ENCODE peak calls at places on chromosome 20, in six cellular contexts. One of them, this sample, is unnamed.

GRCh38 chr20:49234831-49235230 is 15.6 kb downstream of the DDX27 start:
- DNase-seq in adipocyte: no peak
- DNase-seq in GM23248: no peak
- DNase-seq in GM23338: no peak
- DNase-seq in effector memory CD4-positive, alpha-beta T cell: no peak
- DNase-seq in sigmoid colon: no peak
- DNase-seq in this sample: no peak

GRCh38 chr20:58579819-58580492 is 64.8 kb upstream of the APCDD1L start:
- DNase-seq in adipocyte: no peak
- DNase-seq in GM23248: no peak
- DNase-seq in GM23338: no peak
- DNase-seq in effector memory CD4-positive, alpha-beta T cell: no peak
- DNase-seq in sigmoid colon: peak; percentile 33
- DNase-seq in this sample: no peak

GRCh38 chr20:40251284-40251932 is 437.6 kb downstream of the MAFB start:
- DNase-seq in adipocyte: peak; percentile 12
- DNase-seq in GM23248: peak; percentile 60
- DNase-seq in GM23338: peak; percentile 90
- DNase-seq in effector memory CD4-positive, alpha-beta T cell: no peak
- DNase-seq in sigmoid colon: no peak
- DNase-seq in this sample: peak; percentile 72

GRCh38 chr20:10603378-10603777 is 70.4 kb downstream of the JAG1 start:
- DNase-seq in adipocyte: no peak
- DNase-seq in GM23248: no peak
- DNase-seq in GM23338: no peak
- DNase-seq in effector memory CD4-positive, alpha-beta T cell: no peak
- DNase-seq in sigmoid colon: no peak
- DNase-seq in this sample: no peak

GRCh38 chr20:36268501-36269342 is 32.4 kb downstream of the AAR2 start:
- DNase-seq in adipocyte: peak; percentile 10
- DNase-seq in GM23248: peak; percentile 35
- DNase-seq in GM23338: no peak
- DNase-seq in effector memory CD4-positive, alpha-beta T cell: no peak
- DNase-seq in sigmoid colon: peak; percentile 33
- DNase-seq in this sample: no peak

GRCh38 chr20:61719691-61720347 is 345.9 kb downstream of the TAF4 start:
- DNase-seq in adipocyte: no peak
- DNase-seq in GM23248: no peak
- DNase-seq in GM23338: peak; percentile 15
- DNase-seq in effector memory CD4-positive, alpha-beta T cell: peak; percentile 23
- DNase-seq in sigmoid colon: no peak
- DNase-seq in this sample: no peak

GRCh38 chr20:57679113-57679512 is 30.7 kb downstream of the PMEPA1 start:
- DNase-seq in adipocyte: no peak
- DNase-seq in GM23248: no peak
- DNase-seq in GM23338: no peak
- DNase-seq in effector memory CD4-positive, alpha-beta T cell: no peak
- DNase-seq in sigmoid colon: no peak
- DNase-seq in this sample: no peak

GRCh38 chr20:24670981-24671380 is 201.6 kb downstream of the SYNDIG1 start:
- DNase-seq in adipocyte: no peak
- DNase-seq in GM23248: no peak
- DNase-seq in GM23338: no peak
- DNase-seq in effector memory CD4-positive, alpha-beta T cell: no peak
- DNase-seq in sigmoid colon: peak; percentile 34
- DNase-seq in this sample: peak; percentile 14

GRCh38 chr20:47464380-47465101 is 37.1 kb upstream of the NCOA3 start:
- DNase-seq in adipocyte: peak; percentile 99
- DNase-seq in GM23248: peak; percentile 96
- DNase-seq in GM23338: peak; percentile 28
- DNase-seq in effector memory CD4-positive, alpha-beta T cell: no peak
- DNase-seq in sigmoid colon: peak; percentile 68
- DNase-seq in this sample: peak; percentile 91

GRCh38 chr20:43731469-43731868 is 4.7 kb upstream of the GTSF1L start:
- DNase-seq in adipocyte: peak; percentile 37
- DNase-seq in GM23248: peak; percentile 72
- DNase-seq in GM23338: no peak
- DNase-seq in effector memory CD4-positive, alpha-beta T cell: no peak
- DNase-seq in sigmoid colon: no peak
- DNase-seq in this sample: no peak

GRCh38 chr20:31549513-31549880 is 35.3 kb downstream of the HM13 start:
- DNase-seq in adipocyte: no peak
- DNase-seq in GM23248: no peak
- DNase-seq in GM23338: no peak
- DNase-seq in effector memory CD4-positive, alpha-beta T cell: no peak
- DNase-seq in sigmoid colon: no peak
- DNase-seq in this sample: no peak

GRCh38 chr20:19975901-19976300 is 41.3 kb upstream of the NAA20 start:
- DNase-seq in adipocyte: peak; percentile 45
- DNase-seq in GM23248: peak; percentile 58
- DNase-seq in GM23338: no peak
- DNase-seq in effector memory CD4-positive, alpha-beta T cell: no peak
- DNase-seq in sigmoid colon: no peak
- DNase-seq in this sample: peak; percentile 40
- H3K4me1 ChIP-seq in adipocyte: peaks cover 55% of the 10 kb centered on the region
- H3K4me1 ChIP-seq in GM23248: peaks cover 44% of the 10 kb centered on the region
- H3K4me1 ChIP-seq in GM23338: no peaks in the 10 kb centered on the region
- H3K4me1 ChIP-seq in effector memory CD4-positive, alpha-beta T cell: peaks cover 16% of the 10 kb centered on the region
- H3K4me1 ChIP-seq in sigmoid colon: peaks cover 62% of the 10 kb centered on the region
- H3K4me1 ChIP-seq in this sample: peaks cover 45% of the 10 kb centered on the region

DNA sequence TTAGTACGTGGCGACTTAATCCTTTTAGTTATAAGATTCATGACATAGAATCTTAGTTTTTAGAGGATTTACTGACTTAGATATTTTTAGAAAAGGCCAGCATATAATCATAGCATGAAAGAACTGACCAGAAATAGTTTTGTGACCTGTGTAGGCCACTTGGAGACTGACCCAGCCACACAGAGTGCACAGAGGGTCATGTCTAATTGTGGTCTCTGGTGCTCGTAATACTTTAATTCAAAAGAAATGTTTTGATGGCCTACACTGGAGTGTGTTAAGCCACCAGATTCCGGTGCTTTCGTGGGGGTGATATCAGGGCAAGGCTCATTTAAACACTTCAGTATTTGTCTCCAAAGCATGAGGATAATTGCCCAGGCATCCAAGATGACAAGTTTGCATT is 11.4 kb downstream of the PCMTD2 start:
- DNase-seq in adipocyte: no peak
- DNase-seq in GM23248: no peak
- DNase-seq in GM23338: no peak
- DNase-seq in effector memory CD4-positive, alpha-beta T cell: no peak
- DNase-seq in sigmoid colon: no peak
- DNase-seq in this sample: no peak
- H3K4me1 ChIP-seq in adipocyte: peaks cover 10% of the 10 kb centered on the region
- H3K4me1 ChIP-seq in GM23248: no peaks in the 10 kb centered on the region
- H3K4me1 ChIP-seq in GM23338: no peaks in the 10 kb centered on the region
- H3K4me1 ChIP-seq in effector memory CD4-positive, alpha-beta T cell: peaks cover 3% of the 10 kb centered on the region
- H3K4me1 ChIP-seq in sigmoid colon: no peaks in the 10 kb centered on the region
- H3K4me1 ChIP-seq in this sample: no peaks in the 10 kb centered on the region

GRCh38 chr20:45833030-45833882 is at the start of gene SNX21:
- DNase-seq in adipocyte: peak; percentile 93
- DNase-seq in GM23248: peak; percentile 96
- DNase-seq in GM23338: peak; percentile 93
- DNase-seq in effector memory CD4-positive, alpha-beta T cell: no peak
- DNase-seq in sigmoid colon: peak; percentile 97
- DNase-seq in this sample: peak; percentile 94

GRCh38 chr20:45833883-45834796 is 541 bp downstream of the SNX21 start:
- DNase-seq in adipocyte: peak; percentile 79
- DNase-seq in GM23248: peak; percentile 80
- DNase-seq in GM23338: peak; percentile 84
- DNase-seq in effector memory CD4-positive, alpha-beta T cell: peak; percentile 22
- DNase-seq in sigmoid colon: peak; percentile 92
- DNase-seq in this sample: peak; percentile 83

GRCh38 chr20:45835230-45836224 is 1.9 kb downstream of the SNX21 start:
- DNase-seq in adipocyte: peak; percentile 54
- DNase-seq in GM23248: peak; percentile 95
- DNase-seq in GM23338: no peak
- DNase-seq in effector memory CD4-positive, alpha-beta T cell: no peak
- DNase-seq in sigmoid colon: peak; percentile 83
- DNase-seq in this sample: no peak

GRCh38 chr20:45834797-45835161 is 1.2 kb downstream of the SNX21 start:
- DNase-seq in adipocyte: no peak
- DNase-seq in GM23248: peak; percentile 21
- DNase-seq in GM23338: no peak
- DNase-seq in effector memory CD4-positive, alpha-beta T cell: no peak
- DNase-seq in sigmoid colon: peak; percentile 75
- DNase-seq in this sample: no peak

DNA sequence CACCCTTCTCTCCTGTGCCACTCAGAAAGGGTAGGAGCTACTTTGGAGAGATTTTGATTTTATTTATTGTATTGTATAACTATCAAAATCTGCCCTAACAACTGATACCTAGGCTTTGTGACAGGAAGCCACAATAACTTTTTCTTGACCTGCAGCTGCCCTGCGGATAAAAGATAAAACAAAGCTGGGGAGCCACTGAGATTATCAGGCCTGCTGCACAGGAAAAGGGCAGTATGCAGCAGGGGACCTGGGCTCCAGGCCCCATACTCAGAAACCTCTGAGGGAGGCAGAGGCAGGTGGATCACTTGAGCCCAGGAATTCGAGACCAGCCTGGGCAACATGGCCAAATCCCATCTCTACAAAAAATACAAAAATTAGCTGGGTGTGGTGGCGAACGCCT is 980 bp upstream of the SNX21 start:
- DNase-seq in adipocyte: no peak
- DNase-seq in GM23248: no peak
- DNase-seq in GM23338: no peak
- DNase-seq in effector memory CD4-positive, alpha-beta T cell: no peak
- DNase-seq in sigmoid colon: no peak
- DNase-seq in this sample: no peak
- H3K4me1 ChIP-seq in adipocyte: peaks cover 44% of the 10 kb centered on the region
- H3K4me1 ChIP-seq in GM23248: peaks cover 32% of the 10 kb centered on the region
- H3K4me1 ChIP-seq in GM23338: peaks cover 20% of the 10 kb centered on the region
- H3K4me1 ChIP-seq in effector memory CD4-positive, alpha-beta T cell: peaks cover 8% of the 10 kb centered on the region
- H3K4me1 ChIP-seq in sigmoid colon: peaks cover 46% of the 10 kb centered on the region
- H3K4me1 ChIP-seq in this sample: peaks cover 13% of the 10 kb centered on the region

DNA sequence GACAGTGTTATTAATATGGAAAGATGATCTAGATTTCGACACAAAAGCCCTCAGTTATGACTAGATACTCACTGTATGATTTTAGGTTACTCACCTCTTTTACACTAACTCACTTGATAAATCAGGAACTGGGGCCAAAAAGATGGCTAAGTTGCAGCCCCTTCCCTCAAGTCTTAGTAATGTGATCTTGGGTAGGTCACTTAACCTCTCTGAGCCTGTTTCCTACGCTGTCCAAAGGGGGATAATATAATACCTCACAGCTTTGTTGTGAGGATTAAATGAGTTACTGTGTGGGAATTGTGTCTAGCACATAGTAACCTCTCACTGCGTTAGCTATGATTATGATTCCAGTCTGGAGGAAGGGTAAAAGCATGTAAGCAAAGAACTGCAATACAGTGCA is 1.3 kb downstream of the TTI1 start:
- DNase-seq in adipocyte: no peak
- DNase-seq in GM23248: no peak
- DNase-seq in GM23338: no peak
- DNase-seq in effector memory CD4-positive, alpha-beta T cell: no peak
- DNase-seq in sigmoid colon: no peak
- DNase-seq in this sample: no peak
- H3K4me1 ChIP-seq in adipocyte: peaks cover 26% of the 10 kb centered on the region
- H3K4me1 ChIP-seq in GM23248: peaks cover 17% of the 10 kb centered on the region
- H3K4me1 ChIP-seq in GM23338: peaks cover 35% of the 10 kb centered on the region
- H3K4me1 ChIP-seq in effector memory CD4-positive, alpha-beta T cell: peaks cover 24% of the 10 kb centered on the region
- H3K4me1 ChIP-seq in sigmoid colon: peaks cover 40% of the 10 kb centered on the region
- H3K4me1 ChIP-seq in this sample: peaks cover 35% of the 10 kb centered on the region

GRCh38 chr20:5143856-5144255 is 17.0 kb downstream of the CDS2 start:
- DNase-seq in adipocyte: no peak
- DNase-seq in GM23248: no peak
- DNase-seq in GM23338: no peak
- DNase-seq in effector memory CD4-positive, alpha-beta T cell: no peak
- DNase-seq in sigmoid colon: no peak
- DNase-seq in this sample: no peak

GRCh38 chr20:5145365-5146301 is 18.8 kb downstream of the CDS2 start:
- DNase-seq in adipocyte: no peak
- DNase-seq in GM23248: no peak
- DNase-seq in GM23338: no peak
- DNase-seq in effector memory CD4-positive, alpha-beta T cell: no peak
- DNase-seq in sigmoid colon: no peak
- DNase-seq in this sample: no peak

GRCh38 chr20:5148581-5148980 is 21.8 kb downstream of the CDS2 start:
- DNase-seq in adipocyte: no peak
- DNase-seq in GM23248: no peak
- DNase-seq in GM23338: no peak
- DNase-seq in effector memory CD4-positive, alpha-beta T cell: no peak
- DNase-seq in sigmoid colon: no peak
- DNase-seq in this sample: no peak

GRCh38 chr20:5147193-5147592 is 20.4 kb downstream of the CDS2 start:
- DNase-seq in adipocyte: no peak
- DNase-seq in GM23248: no peak
- DNase-seq in GM23338: no peak
- DNase-seq in effector memory CD4-positive, alpha-beta T cell: no peak
- DNase-seq in sigmoid colon: no peak
- DNase-seq in this sample: no peak

GRCh38 chr20:5146302-5146653 is 19.5 kb downstream of the CDS2 start:
- DNase-seq in adipocyte: no peak
- DNase-seq in GM23248: no peak
- DNase-seq in GM23338: no peak
- DNase-seq in effector memory CD4-positive, alpha-beta T cell: no peak
- DNase-seq in sigmoid colon: no peak
- DNase-seq in this sample: no peak
- H3K4me1 ChIP-seq in adipocyte: peaks cover 6% of the 10 kb centered on the region
- H3K4me1 ChIP-seq in GM23248: no peaks in the 10 kb centered on the region
- H3K4me1 ChIP-seq in GM23338: no peaks in the 10 kb centered on the region
- H3K4me1 ChIP-seq in effector memory CD4-positive, alpha-beta T cell: peaks cover 6% of the 10 kb centered on the region
- H3K4me1 ChIP-seq in sigmoid colon: peaks cover 88% of the 10 kb centered on the region
- H3K4me1 ChIP-seq in this sample: peaks cover 13% of the 10 kb centered on the region